ENCODE peak calls at places on chromosomes 12 and 14, in five cellular contexts. D is endothelial cell of umbilical vein, N is neural progenitor cell, S is HCT116, M is MM.1S. J is an unnamed sample.

GRCh38 chr14:66196670-66197069 is 289.5 kb upstream of the CCDC196 start:
- DNase-seq in D (no peak), M (no peak), N (peak), S (no peak), J (no peak)

GRCh38 chr12:96248532-96248931 is 54.4 kb downstream of the ELK3 start:
- DNase-seq in D (no peak), M (no peak), N (no peak), S (no peak), J (no peak)

GRCh38 chr14:50944647-50945413 is 547 bp upstream of the PYGL start:
- DNase-seq in M (no peak), N (no peak), D (peak), S (peak), J (peak)

GRCh38 chr14:101066826-101067508 is 163.4 kb upstream of the RTL1 start:
- DNase-seq in N (no peak), D (no peak), S (no peak), M (no peak), J (no peak)

GRCh38 chr12:53676715-53677611 is 1.1 kb upstream of the ATP5MC2 start:
- DNase-seq in D (peak), S (no peak), N (peak), M (no peak), J (peak)

GRCh38 chr12:123094349-123095073 is 56.4 kb downstream of the PITPNM2 start:
- DNase-seq in D (no peak), M (no peak), S (peak), N (no peak), J (peak)

GRCh38 chr12:117188961-117189724 is 1.1 kb downstream of the FBXO21 start:
- DNase-seq in M (no peak), S (no peak), D (peak), N (peak), J (peak)

GRCh38 chr12:132561784-132562156 is 48.6 kb downstream of the LRCOL1 start:
- DNase-seq in N (peak), D (no peak), M (no peak), S (no peak), J (peak)

GRCh38 chr12:121061831-121062230 is 22.8 kb upstream of the OASL start:
- DNase-seq in M (no peak), S (peak), D (peak), N (peak), J (peak)

GRCh38 chr14:73829526-73830431 is 21.9 kb upstream of the PTGR2 start:
- DNase-seq in M (no peak), N (no peak), S (no peak), D (peak), J (peak)

GRCh38 chr12:25830456-25830855 is 128.0 kb upstream of the RASSF8 start:
- DNase-seq in M (no peak), N (no peak), D (no peak), S (no peak), J (peak)

GRCh38 chr14:37985826-37986470 is 221.8 kb upstream of the SSTR1 start:
- DNase-seq in D (peak), N (peak), M (peak), S (peak), J (peak)

GRCh38 chr14:92747701-92748258 is 647 bp downstream of the LGMN start:
- DNase-seq in M (peak), N (peak), D (peak), S (no peak), J (peak)

GRCh38 chr12:42237853-42238239 is 202 bp downstream of the YAF2 start:
- DNase-seq in N (peak), S (no peak), D (no peak), M (no peak), J (peak)

GRCh38 chr12:132444957-132445883 is 44.7 kb upstream of the FBRSL1 start:
- DNase-seq in M (no peak), D (no peak), S (no peak), N (peak), J (peak)

GRCh38 chr14:75022655-75023054 is 19.9 kb downstream of the EIF2B2 start:
- DNase-seq in S (no peak), N (peak), D (peak), M (no peak), J (peak)

GRCh38 chr12:118850244-118850825 is 131.0 kb upstream of the SRRM4 start:
- DNase-seq in M (no peak), D (no peak), S (peak), N (peak), J (no peak)

GRCh38 chr12:108612788-108613282 is 15.0 kb upstream of the TMEM119 start:
- DNase-seq in M (no peak), N (peak), D (no peak), S (peak), J (no peak)

GRCh38 chr14:68950111-68950510 is 29.0 kb downstream of the ACTN1 start:
- DNase-seq in N (no peak), D (no peak), S (no peak), M (no peak), J (peak)

GRCh38 chr12:8953773-8954402 is 4.4 kb upstream of the M6PR start:
- DNase-seq in D (no peak), M (no peak), N (no peak), S (no peak), J (no peak)

GRCh38 chr12:1529862-1530591 is 64.4 kb downstream of the FBXL14 start:
- DNase-seq in S (no peak), D (no peak), M (peak), N (peak), J (peak)

GRCh38 chr12:49017764-49018281 is 753 bp downstream of the PRKAG1 start:
- DNase-seq in D (peak), M (no peak), N (no peak), S (no peak), J (peak)

GRCh38 chr12:124622326-124622725 is 54.9 kb upstream of the NCOR2 start:
- DNase-seq in M (no peak), N (no peak), S (no peak), D (no peak), J (no peak)

GRCh38 chr12:32134144-32134888 is 27.7 kb downstream of the BICD1 start:
- DNase-seq in M (peak), D (peak), N (no peak), S (no peak), J (peak)

DNA sequence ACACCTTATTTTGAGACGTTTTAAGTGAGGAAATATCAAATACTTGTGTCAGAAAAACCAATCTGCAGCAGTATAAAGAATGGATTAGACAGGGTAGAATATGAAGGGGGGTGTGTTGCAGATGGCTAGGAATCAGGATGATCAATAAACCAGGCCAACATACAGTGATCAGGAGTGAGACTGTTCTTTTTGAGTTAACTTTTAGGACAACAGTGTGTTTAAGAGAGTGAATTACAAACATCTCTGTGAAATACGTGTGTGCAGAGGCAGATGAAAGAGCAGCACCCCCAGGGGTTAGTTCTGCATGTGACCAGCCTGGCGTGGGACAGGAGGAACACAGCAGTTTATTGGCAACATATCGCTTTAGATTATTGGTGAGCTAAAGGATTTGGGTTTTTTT is 10.6 kb upstream of the NRDE2 start:
- DNase-seq in D (no peak), M (no peak), N (no peak), S (no peak), J (no peak)
- H3K4me3 ChIP-seq in D (no peak), M (no peak), N (no peak), S (no peak), J (no peak)

GRCh38 chr14:104481323-104481722 is 98.2 kb upstream of the C14orf180 start:
- DNase-seq in M (no peak), N (no peak), D (no peak), S (no peak), J (no peak)

DNA sequence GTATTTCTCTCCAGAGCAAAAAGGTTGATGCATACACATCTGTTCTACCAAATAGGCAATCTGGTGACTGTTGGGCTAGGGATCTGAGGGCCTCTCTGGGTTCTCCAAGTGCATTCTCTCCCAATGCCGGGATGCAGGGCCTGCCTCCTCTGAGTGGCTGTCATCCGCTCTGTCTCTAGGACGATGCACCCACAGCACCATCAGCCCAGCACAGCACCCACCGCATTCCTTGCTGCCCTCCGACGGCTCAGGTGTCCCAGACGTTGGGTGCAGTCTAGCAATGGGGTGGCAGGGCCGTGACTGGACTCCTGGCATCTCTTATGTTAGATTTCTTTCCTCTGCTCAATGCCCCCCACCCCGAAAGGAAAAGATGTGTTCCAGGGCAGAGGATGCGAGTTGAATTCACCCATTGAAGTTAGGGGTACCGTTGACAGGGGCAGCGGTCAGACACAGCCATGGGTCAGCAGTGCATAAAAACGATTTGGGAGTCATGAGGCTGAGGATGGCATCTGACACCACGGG is 93.3 kb upstream of the C14orf180 start:
- DNase-seq in S (no peak), N (no peak), D (no peak), M (no peak), J (no peak)
- TF ChIP-seq EZH2 in S (no peak), N (no peak), D (no peak), M (no peak), J (no peak)

DNA sequence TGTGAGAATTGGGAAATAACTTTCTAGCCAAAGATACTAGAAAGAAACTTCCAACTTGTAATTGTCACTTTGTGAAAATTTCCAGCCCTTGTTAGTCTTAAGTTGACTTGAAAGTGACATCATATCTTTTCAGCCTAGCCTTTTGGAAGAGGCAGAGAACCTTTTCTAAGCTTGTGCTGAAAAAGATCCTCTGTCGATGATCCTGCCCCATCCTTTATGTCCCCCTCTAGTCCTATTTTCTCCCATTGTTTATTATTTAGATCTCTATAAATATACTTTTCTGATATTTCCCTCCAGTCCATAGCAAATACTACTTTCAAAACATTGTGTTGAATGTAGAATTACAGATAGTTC is 2.8 kb downstream of the CHST11 start:
- DNase-seq in M (no peak), S (no peak), D (no peak), N (no peak), J (peak)
- H3K4me3 ChIP-seq in M (peak), S (no peak), D (no peak), N (peak), J (peak)

DNA sequence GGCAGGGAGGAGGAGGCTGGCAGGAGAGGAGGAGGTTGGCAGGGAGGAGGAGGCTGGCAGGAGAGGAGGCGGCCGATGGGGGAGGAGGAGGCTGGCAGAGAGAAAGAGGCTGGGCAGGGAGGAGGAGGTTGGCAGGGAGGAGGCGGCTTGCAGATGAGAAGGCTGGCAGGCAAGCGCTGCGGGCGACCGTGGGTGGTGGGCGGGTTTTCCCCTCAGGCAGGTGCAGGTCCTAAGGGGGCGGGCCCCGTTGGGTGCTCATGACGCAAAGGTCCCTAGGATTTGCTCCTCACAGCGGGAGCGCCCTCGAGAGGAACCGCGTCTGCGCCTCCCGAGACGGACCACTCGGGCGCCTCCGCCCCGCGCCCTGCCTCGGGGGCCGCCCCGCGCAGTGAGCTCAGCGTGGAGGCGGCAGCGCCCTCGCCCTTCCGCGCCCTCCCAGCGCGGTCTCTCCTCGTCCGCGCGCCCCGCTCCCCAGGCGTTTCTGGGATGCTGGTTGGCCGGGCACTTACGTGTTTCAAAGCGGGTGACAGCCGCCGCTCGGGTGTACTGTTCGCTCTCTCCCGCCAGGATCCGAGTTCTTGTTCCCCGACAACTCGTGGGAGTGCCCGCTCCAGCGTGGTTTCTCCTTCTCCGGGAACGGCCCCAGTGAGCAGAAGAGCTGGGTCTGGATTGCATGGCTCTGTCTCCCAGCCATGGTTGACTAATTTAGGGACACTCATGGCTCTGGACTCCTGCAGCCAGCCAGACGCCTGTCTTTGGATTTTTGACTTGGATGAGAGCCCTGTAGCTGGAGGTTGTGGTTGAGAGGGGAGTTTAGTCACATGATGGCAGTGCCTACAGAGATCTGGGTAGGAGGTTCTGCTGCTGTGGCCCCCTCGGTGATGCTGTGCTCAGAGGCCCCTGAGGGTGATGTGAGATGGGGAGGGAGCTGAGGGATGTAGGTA is 64.1 kb upstream of the PPP4R3A start:
- DNase-seq in N (peak), S (peak), D (peak), M (peak), J (peak)
- TF ChIP-seq EZH2 in N (peak), S (no peak), D (no peak), M (no peak), J (no peak)

GRCh38 chr12:109779382-109779781 is 53.8 kb downstream of the TRPV4 start:
- DNase-seq in S (no peak), N (no peak), D (no peak), M (no peak), J (no peak)

GRCh38 chr12:109776624-109777023 is 56.6 kb downstream of the TRPV4 start:
- DNase-seq in D (no peak), S (no peak), N (no peak), M (no peak), J (no peak)

GRCh38 chr12:109778684-109779083 is 54.5 kb downstream of the TRPV4 start:
- DNase-seq in D (no peak), M (no peak), S (no peak), N (no peak), J (no peak)

GRCh38 chr12:109775172-109775881 is 57.9 kb downstream of the TRPV4 start:
- DNase-seq in N (peak), M (peak), D (peak), S (no peak), J (peak)

GRCh38 chr12:109777544-109777943 is 55.7 kb downstream of the TRPV4 start:
- DNase-seq in N (no peak), M (peak), S (no peak), D (peak), J (peak)
- H3K4me3 ChIP-seq in N (no peak), M (peak), S (no peak), D (no peak), J (no peak)

DNA sequence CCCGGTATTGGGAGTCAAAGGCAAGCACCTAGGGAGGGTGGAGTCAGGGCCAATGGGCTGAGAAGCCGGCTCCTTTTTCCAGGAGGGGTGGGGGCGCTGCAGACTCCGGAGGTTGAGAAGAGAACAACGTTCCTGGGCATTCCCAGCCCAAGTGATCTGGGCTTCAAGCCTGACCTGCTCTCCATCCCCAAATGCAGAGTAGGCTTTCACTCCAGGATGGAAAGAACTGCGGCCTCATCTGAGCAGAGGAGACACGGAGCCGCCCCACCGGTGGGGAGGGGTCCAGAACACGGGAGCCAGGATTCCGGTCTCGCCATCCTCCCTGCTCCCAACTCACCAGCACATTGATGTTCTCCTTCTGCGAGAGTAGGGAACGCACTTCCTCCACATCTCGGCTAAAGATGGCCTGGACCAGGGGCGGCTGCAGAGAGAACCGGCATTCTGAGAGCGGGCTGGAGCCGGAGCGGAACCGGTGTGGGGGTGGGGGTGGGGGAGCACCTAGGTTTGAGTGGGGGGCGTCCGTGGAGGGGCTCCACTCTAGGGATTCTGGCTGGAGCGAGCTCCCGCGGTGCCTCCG is 605 bp downstream of the ANKRD52 start:
- DNase-seq in N (peak), M (no peak), S (no peak), D (peak), J (peak)
- TF ChIP-seq EZH2 in N (peak), M (no peak), S (no peak), D (no peak), J (no peak)

DNA sequence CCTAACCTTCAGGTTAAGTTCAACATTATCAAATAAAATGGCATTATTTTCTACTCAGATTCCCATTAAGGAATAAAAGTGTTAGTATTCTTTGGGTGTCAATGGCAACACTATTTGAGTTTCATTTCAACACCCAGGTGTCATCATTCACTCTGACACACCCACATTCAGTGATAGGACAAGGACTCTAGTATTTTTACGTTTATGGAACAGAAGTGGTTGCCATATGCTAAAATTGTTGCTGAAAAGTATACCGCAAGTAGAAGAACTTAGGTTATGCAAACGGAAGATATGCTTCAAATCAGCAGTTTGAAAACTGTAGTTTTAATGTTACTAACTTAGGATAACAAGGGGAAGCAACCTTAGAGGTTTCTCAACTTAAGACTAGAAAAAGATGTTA is 20.0 kb upstream of the SGPP1 start:
- DNase-seq in D (no peak), N (no peak), M (no peak), S (no peak), J (no peak)
- H3K4me3 ChIP-seq in D (no peak), N (no peak), M (no peak), S (no peak), J (no peak)